ENCODE peak calls at places on chromosome 15, in seven cellular contexts. One of them, this sample, is unnamed. For H3K4me1, the result is how much of the 10 kb centered on the place peaks cover.

GRCh38 chr15:50358805-50359204 is 3.8 kb upstream of the GABPB1 start:
- DNase-seq in left ventricle myocardium inferior: no peak
- DNase-seq in A549: peak
- DNase-seq in endodermal cell: peak
- DNase-seq in heart right ventricle: no peak
- DNase-seq in psoas muscle: no peak
- DNase-seq in HCT116: peak
- DNase-seq in this sample: peak

GRCh38 chr15:72009207-72009606 is 108.7 kb downstream of the MYO9A start:
- DNase-seq in left ventricle myocardium inferior: no peak
- DNase-seq in A549: peak
- DNase-seq in endodermal cell: peak
- DNase-seq in heart right ventricle: no peak
- DNase-seq in psoas muscle: no peak
- DNase-seq in HCT116: no peak
- DNase-seq in this sample: peak

GRCh38 chr15:37793851-37794250 is 140.6 kb upstream of the TMCO5A start:
- DNase-seq in left ventricle myocardium inferior: no peak
- DNase-seq in A549: no peak
- DNase-seq in endodermal cell: peak
- DNase-seq in heart right ventricle: no peak
- DNase-seq in psoas muscle: no peak
- DNase-seq in HCT116: no peak
- DNase-seq in this sample: no peak

GRCh38 chr15:81480645-81481053 is 106.6 kb upstream of the TMC3 start:
- DNase-seq in left ventricle myocardium inferior: no peak
- DNase-seq in A549: peak
- DNase-seq in endodermal cell: peak
- DNase-seq in heart right ventricle: peak
- DNase-seq in psoas muscle: no peak
- DNase-seq in HCT116: peak
- DNase-seq in this sample: no peak

GRCh38 chr15:68565701-68566100 is 13.1 kb upstream of the CORO2B start:
- DNase-seq in left ventricle myocardium inferior: no peak
- DNase-seq in A549: no peak
- DNase-seq in endodermal cell: peak
- DNase-seq in heart right ventricle: no peak
- DNase-seq in psoas muscle: no peak
- DNase-seq in HCT116: no peak
- DNase-seq in this sample: no peak

GRCh38 chr15:39579487-39580116 is 1.3 kb upstream of the THBS1 start:
- DNase-seq in left ventricle myocardium inferior: peak
- DNase-seq in A549: peak
- DNase-seq in endodermal cell: peak
- DNase-seq in heart right ventricle: peak
- DNase-seq in psoas muscle: peak
- DNase-seq in HCT116: peak
- DNase-seq in this sample: peak

GRCh38 chr15:42937143-42937542 is 16.6 kb upstream of the TTBK2 start:
- DNase-seq in left ventricle myocardium inferior: no peak
- DNase-seq in A549: no peak
- DNase-seq in endodermal cell: no peak
- DNase-seq in heart right ventricle: no peak
- DNase-seq in psoas muscle: no peak
- DNase-seq in HCT116: no peak
- DNase-seq in this sample: no peak

GRCh38 chr15:79743032-79743431 is 153.8 kb downstream of the MTHFS start:
- DNase-seq in left ventricle myocardium inferior: no peak
- DNase-seq in A549: peak
- DNase-seq in endodermal cell: no peak
- DNase-seq in heart right ventricle: no peak
- DNase-seq in psoas muscle: no peak
- DNase-seq in HCT116: no peak
- DNase-seq in this sample: no peak

GRCh38 chr15:41284425-41285177 is 47.8 kb downstream of the OIP5 start:
- DNase-seq in left ventricle myocardium inferior: no peak
- DNase-seq in A549: peak
- DNase-seq in endodermal cell: no peak
- DNase-seq in heart right ventricle: peak
- DNase-seq in psoas muscle: no peak
- DNase-seq in HCT116: no peak
- DNase-seq in this sample: no peak

GRCh38 chr15:98801234-98801561 is 152.9 kb downstream of the IGF1R start:
- DNase-seq in left ventricle myocardium inferior: no peak
- DNase-seq in A549: no peak
- DNase-seq in endodermal cell: peak
- DNase-seq in heart right ventricle: no peak
- DNase-seq in psoas muscle: no peak
- DNase-seq in HCT116: no peak
- DNase-seq in this sample: no peak

GRCh38 chr15:60781211-60781713 is 302.3 kb upstream of the ICE2 start:
- DNase-seq in left ventricle myocardium inferior: no peak
- DNase-seq in A549: no peak
- DNase-seq in endodermal cell: no peak
- DNase-seq in heart right ventricle: peak
- DNase-seq in psoas muscle: no peak
- DNase-seq in HCT116: no peak
- DNase-seq in this sample: no peak

GRCh38 chr15:35618260-35619188 is 72.6 kb upstream of the DPH6 start:
- DNase-seq in left ventricle myocardium inferior: no peak
- DNase-seq in A549: no peak
- DNase-seq in endodermal cell: no peak
- DNase-seq in heart right ventricle: no peak
- DNase-seq in psoas muscle: no peak
- DNase-seq in HCT116: no peak
- DNase-seq in this sample: no peak

GRCh38 chr15:101150723-101151040 is 101.2 kb downstream of the CHSY1 start:
- DNase-seq in left ventricle myocardium inferior: no peak
- DNase-seq in A549: no peak
- DNase-seq in endodermal cell: no peak
- DNase-seq in heart right ventricle: no peak
- DNase-seq in psoas muscle: no peak
- DNase-seq in HCT116: no peak
- DNase-seq in this sample: no peak

GRCh38 chr15:38005949-38006800 is 71.7 kb downstream of the TMCO5A start:
- DNase-seq in left ventricle myocardium inferior: no peak
- DNase-seq in A549: no peak
- DNase-seq in endodermal cell: no peak
- DNase-seq in heart right ventricle: no peak
- DNase-seq in psoas muscle: no peak
- DNase-seq in HCT116: no peak
- DNase-seq in this sample: no peak

GRCh38 chr15:53710906-53711305 is 48.6 kb downstream of the WDR72 start:
- DNase-seq in left ventricle myocardium inferior: no peak
- DNase-seq in A549: no peak
- DNase-seq in endodermal cell: no peak
- DNase-seq in heart right ventricle: no peak
- DNase-seq in psoas muscle: no peak
- DNase-seq in HCT116: no peak
- DNase-seq in this sample: no peak

GRCh38 chr15:74036271-74037170 is 42.0 kb downstream of the PML start:
- DNase-seq in left ventricle myocardium inferior: peak
- DNase-seq in A549: peak
- DNase-seq in endodermal cell: peak
- DNase-seq in heart right ventricle: peak
- DNase-seq in psoas muscle: no peak
- DNase-seq in HCT116: peak
- DNase-seq in this sample: peak

GRCh38 chr15:51224428-51224827 is 114.0 kb downstream of the CYP19A1 start:
- DNase-seq in left ventricle myocardium inferior: no peak
- DNase-seq in A549: no peak
- DNase-seq in endodermal cell: no peak
- DNase-seq in heart right ventricle: no peak
- DNase-seq in psoas muscle: no peak
- DNase-seq in HCT116: no peak
- DNase-seq in this sample: no peak

GRCh38 chr15:29377141-29377540 is 107.5 kb upstream of the NSMCE3 start:
- DNase-seq in left ventricle myocardium inferior: no peak
- DNase-seq in A549: no peak
- DNase-seq in endodermal cell: no peak
- DNase-seq in heart right ventricle: no peak
- DNase-seq in psoas muscle: no peak
- DNase-seq in HCT116: no peak
- DNase-seq in this sample: no peak

GRCh38 chr15:67033521-67033920 is 31.9 kb upstream of the SMAD3 start:
- DNase-seq in left ventricle myocardium inferior: no peak
- DNase-seq in A549: no peak
- DNase-seq in endodermal cell: peak
- DNase-seq in heart right ventricle: peak
- DNase-seq in psoas muscle: no peak
- DNase-seq in HCT116: no peak
- DNase-seq in this sample: peak
- H3K4me1 ChIP-seq in left ventricle myocardium inferior: under half
- H3K4me1 ChIP-seq in A549: under half
- H3K4me1 ChIP-seq in endodermal cell: under half
- H3K4me1 ChIP-seq in heart right ventricle: under half
- H3K4me1 ChIP-seq in psoas muscle: under half
- H3K4me1 ChIP-seq in HCT116: under half
- H3K4me1 ChIP-seq in this sample: under half

GRCh38 chr15:67179411-67179995 is 75.0 kb downstream of the AAGAB start:
- DNase-seq in left ventricle myocardium inferior: no peak
- DNase-seq in A549: no peak
- DNase-seq in endodermal cell: no peak
- DNase-seq in heart right ventricle: no peak
- DNase-seq in psoas muscle: no peak
- DNase-seq in HCT116: no peak
- DNase-seq in this sample: no peak
- H3K27ac ChIP-seq in left ventricle myocardium inferior: no peak
- H3K27ac ChIP-seq in A549: peak
- H3K27ac ChIP-seq in endodermal cell: no peak
- H3K27ac ChIP-seq in heart right ventricle: no peak
- H3K27ac ChIP-seq in psoas muscle: peak
- H3K27ac ChIP-seq in HCT116: no peak
- H3K27ac ChIP-seq in this sample: no peak

GRCh38 chr15:70324001-70324974 is 226.6 kb upstream of the TLE3 start:
- DNase-seq in left ventricle myocardium inferior: no peak
- DNase-seq in A549: peak
- DNase-seq in endodermal cell: no peak
- DNase-seq in heart right ventricle: no peak
- DNase-seq in psoas muscle: no peak
- DNase-seq in HCT116: no peak
- DNase-seq in this sample: no peak

GRCh38 chr15:70320077-70320830 is 222.5 kb upstream of the TLE3 start:
- DNase-seq in left ventricle myocardium inferior: no peak
- DNase-seq in A549: no peak
- DNase-seq in endodermal cell: no peak
- DNase-seq in heart right ventricle: no peak
- DNase-seq in psoas muscle: no peak
- DNase-seq in HCT116: no peak
- DNase-seq in this sample: no peak

GRCh38 chr15:70322051-70322668 is 224.4 kb upstream of the TLE3 start:
- DNase-seq in left ventricle myocardium inferior: no peak
- DNase-seq in A549: no peak
- DNase-seq in endodermal cell: no peak
- DNase-seq in heart right ventricle: no peak
- DNase-seq in psoas muscle: no peak
- DNase-seq in HCT116: no peak
- DNase-seq in this sample: no peak

GRCh38 chr15:70321106-70321809 is 223.5 kb upstream of the TLE3 start:
- DNase-seq in left ventricle myocardium inferior: no peak
- DNase-seq in A549: no peak
- DNase-seq in endodermal cell: no peak
- DNase-seq in heart right ventricle: no peak
- DNase-seq in psoas muscle: no peak
- DNase-seq in HCT116: no peak
- DNase-seq in this sample: no peak

DNA sequence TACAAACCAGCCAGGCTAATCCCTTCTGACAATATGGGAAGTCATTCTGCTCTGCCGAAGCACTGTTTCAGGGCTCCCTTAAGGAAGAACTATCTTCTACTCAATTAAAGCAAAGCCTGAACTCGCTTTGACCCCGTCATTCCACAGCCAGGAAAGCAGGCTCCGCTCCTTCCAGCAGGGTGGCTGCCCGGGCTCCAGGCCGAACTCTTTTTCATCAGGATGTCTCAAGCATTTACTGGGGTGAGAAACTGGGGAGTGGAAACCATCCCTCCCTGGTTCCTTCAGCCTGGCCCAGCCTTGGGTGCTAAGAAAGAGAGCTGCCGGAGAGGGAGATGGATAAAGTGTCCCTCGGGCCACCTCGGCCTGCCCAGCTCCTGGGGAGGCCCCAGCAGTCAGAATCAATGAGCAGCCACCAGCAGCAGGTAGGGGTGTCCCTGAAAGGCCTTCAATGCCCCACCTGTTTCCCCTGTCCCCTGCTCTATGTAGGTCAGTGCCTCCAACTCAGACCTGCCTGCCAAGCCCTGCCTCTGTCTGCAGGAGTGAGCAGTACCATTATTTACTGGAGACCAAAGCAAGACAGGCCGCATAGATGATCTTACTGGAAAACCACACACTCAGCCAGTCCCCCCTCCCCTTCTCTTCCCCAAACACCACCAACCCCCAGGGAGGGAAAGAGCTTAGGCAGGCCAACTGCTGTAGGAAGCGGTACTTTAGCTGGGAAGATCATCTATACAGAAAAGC is 225.6 kb upstream of the TLE3 start:
- DNase-seq in left ventricle myocardium inferior: peak
- DNase-seq in A549: no peak
- DNase-seq in endodermal cell: peak
- DNase-seq in heart right ventricle: peak
- DNase-seq in psoas muscle: peak
- DNase-seq in HCT116: no peak
- DNase-seq in this sample: peak
- H3K4me1 ChIP-seq in left ventricle myocardium inferior: under half
- H3K4me1 ChIP-seq in A549: under half
- H3K4me1 ChIP-seq in endodermal cell: under half
- H3K4me1 ChIP-seq in heart right ventricle: under half
- H3K4me1 ChIP-seq in psoas muscle: under half
- H3K4me1 ChIP-seq in HCT116: under half
- H3K4me1 ChIP-seq in this sample: half or more

DNA sequence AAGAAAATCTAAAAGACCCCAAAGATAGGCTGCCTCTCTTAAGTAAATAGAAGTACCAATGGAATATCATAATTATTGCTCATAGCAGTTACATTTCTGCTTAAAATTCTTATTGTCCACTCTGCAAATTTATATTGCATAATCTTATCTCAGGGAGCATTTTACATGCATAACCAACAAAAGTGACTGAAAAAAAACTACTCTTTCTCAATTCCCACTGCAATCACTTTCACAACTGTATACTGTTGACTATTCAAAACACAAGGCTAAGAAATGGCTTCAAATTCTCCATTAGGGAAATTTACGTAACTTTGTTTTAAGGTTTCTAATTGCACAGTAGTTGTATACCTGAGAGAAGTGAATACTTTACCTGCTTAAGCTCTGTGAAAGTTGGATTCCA is 56.3 kb downstream of the HMG20A start:
- DNase-seq in left ventricle myocardium inferior: no peak
- DNase-seq in A549: no peak
- DNase-seq in endodermal cell: no peak
- DNase-seq in heart right ventricle: no peak
- DNase-seq in psoas muscle: no peak
- DNase-seq in HCT116: no peak
- DNase-seq in this sample: no peak
- H3K27ac ChIP-seq in left ventricle myocardium inferior: no peak
- H3K27ac ChIP-seq in A549: no peak
- H3K27ac ChIP-seq in endodermal cell: no peak
- H3K27ac ChIP-seq in heart right ventricle: no peak
- H3K27ac ChIP-seq in psoas muscle: no peak
- H3K27ac ChIP-seq in HCT116: no peak
- H3K27ac ChIP-seq in this sample: no peak

This sample was measured in transverse colon.